ENCODE peak calls at places on chromosome 1, in four cellular contexts. M, Y, T and P are unnamed samples.

GRCh38 chr1:80217377-80217986 is 1211.0 kb upstream of the ADGRL4 start:
- DNase-seq in T (peak), M (no peak), Y (no peak), P (no peak)

GRCh38 chr1:36109041-36109679 is 15.9 kb downstream of the COL8A2 start:
- DNase-seq in T (no peak), M (no peak), Y (no peak), P (no peak)

GRCh38 chr1:37501661-37502060 is 12.9 kb downstream of the MEAF6 start:
- DNase-seq in Y (no peak), T (no peak), M (no peak), P (no peak)

GRCh38 chr1:9882296-9882944 is 27.6 kb downstream of the CTNNBIP1 start:
- DNase-seq in M (no peak), T (no peak), Y (no peak), P (no peak)

GRCh38 chr1:53430779-53431178 is 28.4 kb upstream of the DMRTB1 start:
- DNase-seq in T (no peak), M (no peak), Y (no peak), P (no peak)

GRCh38 chr1:36093919-36094318 is 5.2 kb downstream of the ADPRS start:
- DNase-seq in M (no peak), Y (no peak), T (peak), P (no peak)

GRCh38 chr1:156129687-156130577 is 15.4 kb downstream of the LMNA start:
- DNase-seq in T (peak), Y (peak), M (no peak), P (peak)

GRCh38 chr1:245677446-245678240 is 522.9 kb downstream of the KIF26B start:
- DNase-seq in M (no peak), T (no peak), Y (no peak), P (no peak)

GRCh38 chr1:1435911-1436633 is 582 bp downstream of the VWA1 start:
- DNase-seq in T (peak), M (no peak), Y (peak), P (peak)

GRCh38 chr1:105137543-105138444 is 1388.1 kb downstream of the AMY1C start:
- DNase-seq in M (no peak), T (peak), Y (peak), P (no peak)

GRCh38 chr1:183417691-183418491 is at the start of gene NMNAT2:
- DNase-seq in Y (peak), T (peak), M (no peak), P (peak)

GRCh38 chr1:211335507-211336157 is 9.0 kb downstream of the TRAF5 start:
- DNase-seq in M (no peak), Y (no peak), T (no peak), P (no peak)

GRCh38 chr1:89310505-89310904 is 37.8 kb upstream of the GBP5 start:
- DNase-seq in M (peak), Y (no peak), T (no peak), P (no peak)

GRCh38 chr1:2229032-2229920 is 1.2 kb downstream of the SKI start:
- DNase-seq in T (peak), M (no peak), Y (peak), P (peak)

GRCh38 chr1:38826262-38826661 is 33.3 kb downstream of the RRAGC start:
- DNase-seq in M (no peak), Y (no peak), T (no peak), P (no peak)

GRCh38 chr1:225694151-225694603 is 41.3 kb upstream of the ENAH start:
- DNase-seq in T (peak), Y (no peak), M (no peak), P (no peak)

GRCh38 chr1:70319750-70320149 is 34.8 kb downstream of the ANKRD13C start:
- DNase-seq in Y (no peak), T (no peak), M (no peak), P (no peak)

GRCh38 chr1:938088-938683 is 14.5 kb downstream of the SAMD11 start:
- DNase-seq in M (no peak), Y (no peak), T (peak), P (peak)

GRCh38 chr1:234758851-234759250 is 148.9 kb upstream of the IRF2BP2 start:
- DNase-seq in Y (no peak), T (no peak), M (no peak), P (no peak)

GRCh38 chr1:29520571-29521437 is 284.5 kb downstream of the PTPRU start:
- DNase-seq in T (no peak), Y (peak), M (no peak), P (no peak)

GRCh38 chr1:41097105-41097504 is 75.6 kb upstream of the SLFNL1 start:
- DNase-seq in T (no peak), M (no peak), Y (no peak), P (no peak)

GRCh38 chr1:115337633-115338456 is at the start of gene NGF:
- DNase-seq in Y (peak), T (peak), M (no peak), P (no peak)

GRCh38 chr1:32151319-32151787 is 28.1 kb upstream of the TXLNA start:
- DNase-seq in Y (no peak), T (peak), M (no peak), P (no peak)

GRCh38 chr1:16915627-16915973 is 6.1 kb upstream of the CROCC start:
- DNase-seq in Y (no peak), T (peak), M (no peak), P (no peak)

GRCh38 chr1:109280768-109281356 is 2.1 kb downstream of the PSRC1 start:
- DNase-seq in Y (no peak), M (no peak), T (no peak), P (no peak)
- TF ChIP-seq USF1 in Y (no peak), M (no peak), T (no peak), P (no peak)

GRCh38 chr1:27567183-27567526 is 36.8 kb downstream of the AHDC1 start:
- DNase-seq in Y (no peak), M (no peak), T (no peak), P (no peak)
- TF ChIP-seq USF1 in Y (no peak), M (no peak), T (no peak), P (no peak)

DNA sequence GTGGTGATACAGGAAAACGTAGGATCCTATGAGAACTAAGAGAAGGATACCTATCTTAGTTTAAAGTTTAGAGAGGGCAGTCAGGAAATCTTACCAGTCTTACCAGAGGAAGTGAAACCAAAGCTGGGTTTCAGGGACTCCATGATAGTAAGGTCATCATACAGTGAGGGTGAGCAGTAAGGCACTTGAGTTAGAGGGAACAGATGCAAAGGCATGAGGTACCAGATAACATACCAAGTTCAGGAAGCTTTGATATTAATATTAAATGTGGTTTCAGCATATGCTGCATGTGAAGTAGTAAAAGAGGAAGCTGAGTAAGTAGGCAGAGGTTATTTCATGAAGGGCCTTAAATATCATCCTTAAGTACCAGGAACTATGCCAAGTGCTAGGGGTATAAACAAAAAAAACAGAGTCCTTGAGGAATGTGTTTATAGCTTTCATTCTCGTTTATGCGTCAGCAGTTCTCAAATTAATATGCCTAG is 16.9 kb downstream of the ATG4C start:
- DNase-seq in Y (no peak), M (peak), T (no peak), P (no peak)
- TF ChIP-seq USF1 in Y (no peak), M (no peak), T (no peak), P (no peak)

GRCh38 chr1:19430121-19431068 is 54.9 kb downstream of the CAPZB start:
- DNase-seq in Y (no peak), T (no peak), M (no peak), P (no peak)
- TF ChIP-seq USF1 in Y (no peak), T (peak), M (no peak), P (peak)

DNA sequence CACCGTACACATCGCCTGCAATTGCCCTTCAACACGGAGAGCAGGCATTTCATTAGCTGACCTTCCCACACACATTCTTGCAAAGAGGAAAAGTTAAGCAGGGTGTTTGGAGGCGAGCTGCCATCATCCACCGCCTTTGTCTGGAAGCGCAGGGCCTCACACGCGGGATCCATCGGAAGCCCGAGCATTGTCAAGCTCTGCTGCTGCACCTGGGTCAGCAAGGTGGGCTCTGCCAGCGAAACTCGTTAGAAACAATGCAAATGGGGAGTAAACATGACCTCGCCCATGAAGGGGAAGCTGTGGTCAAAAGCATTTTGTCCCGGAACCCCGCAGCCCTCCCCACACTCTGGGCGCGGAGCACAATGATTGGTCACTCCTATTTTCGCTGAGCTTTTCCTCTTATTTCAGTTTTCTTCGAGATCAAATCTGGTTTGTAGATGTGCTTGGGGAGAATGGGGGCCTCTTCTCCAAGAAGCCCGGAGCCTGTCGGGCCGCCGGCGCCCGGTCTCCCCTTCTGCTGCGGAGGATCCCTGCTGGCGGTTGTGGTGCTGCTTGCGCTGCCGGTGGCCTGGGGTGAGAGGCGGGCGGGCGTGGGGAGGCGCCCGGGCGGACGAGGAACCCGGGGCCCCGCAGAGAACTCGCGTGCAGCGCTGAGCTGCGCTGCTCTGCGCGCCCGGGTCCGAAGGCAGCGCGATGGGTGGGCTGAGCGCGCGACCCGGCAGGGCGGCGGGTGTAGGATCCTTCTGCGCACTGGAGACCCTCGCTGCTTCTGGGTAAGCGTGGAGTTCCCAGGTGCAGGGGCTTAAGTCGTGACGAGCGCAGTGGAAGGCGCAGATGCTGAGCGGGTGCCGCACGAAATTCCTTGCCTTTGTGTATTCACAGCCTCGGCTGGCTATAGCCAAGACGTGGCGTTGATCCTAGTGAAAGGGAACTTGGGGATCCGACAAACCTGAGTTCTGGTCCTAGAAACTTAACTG is at the start of gene CR1:
- DNase-seq in T (peak), Y (peak), M (no peak), P (peak)
- TF ChIP-seq USF1 in T (no peak), Y (no peak), M (no peak), P (no peak)

DNA sequence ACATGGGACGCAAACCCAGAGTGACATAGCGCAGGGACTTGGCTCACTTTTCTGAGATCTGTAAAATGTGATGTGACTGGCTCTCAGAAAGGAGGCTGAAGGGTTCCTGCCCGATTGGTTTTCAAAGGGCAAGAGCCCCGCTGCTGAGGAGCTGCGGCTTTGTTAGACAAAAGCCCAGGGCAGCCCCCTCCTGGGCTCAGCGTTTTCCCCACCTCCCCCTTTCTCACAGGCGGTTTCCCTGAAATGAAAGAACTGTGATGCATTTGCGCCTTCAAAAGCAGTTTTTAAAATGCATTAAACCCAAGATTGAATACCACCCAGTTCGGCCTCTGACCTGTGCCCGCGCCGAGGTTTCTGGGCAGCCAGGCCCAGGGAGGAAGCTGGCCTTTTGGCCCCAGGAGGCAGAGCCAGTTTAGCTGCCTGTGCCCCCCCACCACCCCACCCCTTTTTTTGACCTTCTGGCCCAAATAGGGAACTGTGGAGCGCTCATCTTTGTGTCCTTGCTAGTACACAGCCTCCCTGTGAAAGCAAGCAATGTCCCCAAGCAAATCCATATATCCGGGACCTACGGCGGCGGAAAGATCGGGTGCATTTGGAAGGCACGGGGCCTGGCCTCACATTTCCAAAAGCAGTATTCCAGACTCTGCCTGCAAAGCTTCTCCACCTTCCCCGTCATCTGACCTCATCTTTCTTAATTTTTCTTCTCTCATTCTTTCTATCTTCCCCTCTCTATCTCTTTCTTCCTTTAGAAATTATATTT is 28.6 kb downstream of the CD247 start:
- DNase-seq in M (no peak), Y (peak), T (no peak), P (no peak)
- TF ChIP-seq USF1 in M (no peak), Y (no peak), T (no peak), P (no peak)